ENCODE peak calls at places on chromosome 17, in ten cellular contexts. One of them, this sample, is unnamed.
A peak's percentile ranks its signal among the peaks of the same experiment; 100 is the strongest.

GRCh38 chr17:76735006-76735405 is 2.1 kb downstream of the SRSF2 start:
- DNase-seq in AG04450: no peak
- DNase-seq in RWPE1: no peak
- DNase-seq in gastrocnemius medialis: no peak
- DNase-seq in psoas muscle: no peak
- DNase-seq in glomerular endothelial cell: no peak
- DNase-seq in nephron progenitor cell: no peak
- DNase-seq in GM03348: no peak
- DNase-seq in AG08396: no peak
- DNase-seq in WTC11: no peak
- DNase-seq in this sample: no peak

GRCh38 chr17:45222994-45223540 is 1.4 kb downstream of the FMNL1 start:
- DNase-seq in glomerular endothelial cell: no peak
- DNase-seq in GM03348: no peak
- DNase-seq in RWPE1: no peak
- DNase-seq in WTC11: no peak
- DNase-seq in gastrocnemius medialis: no peak
- DNase-seq in nephron progenitor cell: no peak
- DNase-seq in AG04450: no peak
- DNase-seq in AG08396: peak; percentile 8
- DNase-seq in psoas muscle: no peak
- DNase-seq in this sample: no peak

GRCh38 chr17:43766413-43767052 is 7.9 kb upstream of the SOST start:
- DNase-seq in nephron progenitor cell: peak; percentile 72
- DNase-seq in AG04450: no peak
- DNase-seq in WTC11: peak; percentile 86
- DNase-seq in RWPE1: peak; percentile 56
- DNase-seq in gastrocnemius medialis: no peak
- DNase-seq in GM03348: peak; percentile 67
- DNase-seq in glomerular endothelial cell: no peak
- DNase-seq in AG08396: peak; percentile 67
- DNase-seq in psoas muscle: peak; percentile 64
- DNase-seq in this sample: no peak

GRCh38 chr17:44906010-44906646 is 6.9 kb upstream of the EFTUD2 start:
- DNase-seq in AG04450: peak; percentile 73
- DNase-seq in WTC11: no peak
- DNase-seq in AG08396: peak; percentile 80
- DNase-seq in nephron progenitor cell: no peak
- DNase-seq in glomerular endothelial cell: no peak
- DNase-seq in gastrocnemius medialis: no peak
- DNase-seq in RWPE1: peak; percentile 81
- DNase-seq in GM03348: peak; percentile 89
- DNase-seq in psoas muscle: no peak
- DNase-seq in this sample: no peak

GRCh38 chr17:80034977-80035686 is 540 bp downstream of the TBC1D16 start:
- DNase-seq in AG04450: no peak
- DNase-seq in glomerular endothelial cell: no peak
- DNase-seq in psoas muscle: peak; percentile 46
- DNase-seq in nephron progenitor cell: peak; percentile 49
- DNase-seq in RWPE1: peak; percentile 41
- DNase-seq in AG08396: peak; percentile 58
- DNase-seq in GM03348: peak; percentile 44
- DNase-seq in gastrocnemius medialis: no peak
- DNase-seq in WTC11: peak; percentile 55
- DNase-seq in this sample: no peak

GRCh38 chr17:66753126-66753920 is 81.6 kb upstream of the CACNG5 start:
- DNase-seq in glomerular endothelial cell: no peak
- DNase-seq in RWPE1: no peak
- DNase-seq in psoas muscle: no peak
- DNase-seq in AG08396: no peak
- DNase-seq in AG04450: no peak
- DNase-seq in gastrocnemius medialis: no peak
- DNase-seq in WTC11: no peak
- DNase-seq in nephron progenitor cell: no peak
- DNase-seq in GM03348: no peak
- DNase-seq in this sample: no peak

GRCh38 chr17:74780443-74781238 is 4.5 kb upstream of the NAT9 start:
- DNase-seq in WTC11: peak; percentile 58
- DNase-seq in glomerular endothelial cell: no peak
- DNase-seq in gastrocnemius medialis: no peak
- DNase-seq in GM03348: no peak
- DNase-seq in psoas muscle: no peak
- DNase-seq in RWPE1: peak; percentile 47
- DNase-seq in nephron progenitor cell: no peak
- DNase-seq in AG04450: no peak
- DNase-seq in AG08396: peak; percentile 46
- DNase-seq in this sample: no peak

GRCh38 chr17:8859029-8859803 is 8.3 kb downstream of the PIK3R6 start:
- DNase-seq in WTC11: no peak
- DNase-seq in AG08396: no peak
- DNase-seq in AG04450: no peak
- DNase-seq in nephron progenitor cell: no peak
- DNase-seq in glomerular endothelial cell: no peak
- DNase-seq in GM03348: peak; percentile 37
- DNase-seq in psoas muscle: no peak
- DNase-seq in RWPE1: no peak
- DNase-seq in gastrocnemius medialis: no peak
- DNase-seq in this sample: no peak

GRCh38 chr17:29569245-29569950 is 897 bp downstream of the TP53I13 start:
- DNase-seq in WTC11: peak; percentile 4
- DNase-seq in psoas muscle: no peak
- DNase-seq in nephron progenitor cell: peak; percentile 17
- DNase-seq in gastrocnemius medialis: peak; percentile 12
- DNase-seq in RWPE1: peak; percentile 19
- DNase-seq in AG04450: no peak
- DNase-seq in AG08396: peak; percentile 68
- DNase-seq in glomerular endothelial cell: no peak
- DNase-seq in GM03348: no peak
- DNase-seq in this sample: no peak

GRCh38 chr17:39794249-39794970 is 56.7 kb downstream of the GRB7 start:
- DNase-seq in psoas muscle: no peak
- DNase-seq in GM03348: no peak
- DNase-seq in nephron progenitor cell: no peak
- DNase-seq in AG04450: no peak
- DNase-seq in WTC11: no peak
- DNase-seq in gastrocnemius medialis: no peak
- DNase-seq in glomerular endothelial cell: no peak
- DNase-seq in AG08396: no peak
- DNase-seq in RWPE1: no peak
- DNase-seq in this sample: no peak

GRCh38 chr17:81869221-81870154 is 1.6 kb downstream of the ARHGDIA start:
- DNase-seq in AG08396: peak; percentile 76
- DNase-seq in AG04450: no peak
- DNase-seq in psoas muscle: peak; percentile 57
- DNase-seq in WTC11: peak; percentile 72
- DNase-seq in RWPE1: no peak
- DNase-seq in GM03348: peak; percentile 61
- DNase-seq in glomerular endothelial cell: no peak
- DNase-seq in nephron progenitor cell: peak; percentile 84
- DNase-seq in gastrocnemius medialis: no peak
- DNase-seq in this sample: no peak

GRCh38 chr17:50162466-50163254 is 3.1 kb upstream of the SGCA start:
- DNase-seq in AG08396: no peak
- DNase-seq in psoas muscle: no peak
- DNase-seq in AG04450: no peak
- DNase-seq in glomerular endothelial cell: no peak
- DNase-seq in nephron progenitor cell: no peak
- DNase-seq in gastrocnemius medialis: no peak
- DNase-seq in RWPE1: no peak
- DNase-seq in GM03348: no peak
- DNase-seq in WTC11: no peak
- DNase-seq in this sample: no peak

GRCh38 chr17:69434164-69434579 is 19.7 kb downstream of the MAP2K6 start:
- DNase-seq in glomerular endothelial cell: no peak
- DNase-seq in RWPE1: peak; percentile 31
- DNase-seq in nephron progenitor cell: no peak
- DNase-seq in AG04450: no peak
- DNase-seq in WTC11: no peak
- DNase-seq in GM03348: no peak
- DNase-seq in AG08396: no peak
- DNase-seq in psoas muscle: peak; percentile 23
- DNase-seq in gastrocnemius medialis: peak; percentile 37
- DNase-seq in this sample: peak; percentile 66

GRCh38 chr17:82051776-82052637 is at the start of the genes GPS1 and RFNG:
- DNase-seq in GM03348: peak; percentile 93
- DNase-seq in RWPE1: peak; percentile 68
- DNase-seq in psoas muscle: peak; percentile 83
- DNase-seq in AG08396: peak; percentile 92
- DNase-seq in nephron progenitor cell: peak; percentile 82
- DNase-seq in glomerular endothelial cell: no peak
- DNase-seq in WTC11: peak; percentile 71
- DNase-seq in gastrocnemius medialis: peak; percentile 68
- DNase-seq in AG04450: no peak
- DNase-seq in this sample: no peak

GRCh38 chr17:42414782-42415409 is 8.2 kb downstream of the CAVIN1 start:
- DNase-seq in RWPE1: no peak
- DNase-seq in WTC11: no peak
- DNase-seq in glomerular endothelial cell: no peak
- DNase-seq in gastrocnemius medialis: no peak
- DNase-seq in AG08396: no peak
- DNase-seq in GM03348: no peak
- DNase-seq in AG04450: no peak
- DNase-seq in nephron progenitor cell: no peak
- DNase-seq in psoas muscle: no peak
- DNase-seq in this sample: no peak

GRCh38 chr17:49316889-49317288 is 45.2 kb downstream of the ZNF652 start:
- DNase-seq in nephron progenitor cell: no peak
- DNase-seq in glomerular endothelial cell: no peak
- DNase-seq in gastrocnemius medialis: no peak
- DNase-seq in WTC11: no peak
- DNase-seq in AG04450: no peak
- DNase-seq in RWPE1: no peak
- DNase-seq in psoas muscle: no peak
- DNase-seq in AG08396: no peak
- DNase-seq in GM03348: no peak
- DNase-seq in this sample: no peak

GRCh38 chr17:82918508-82918907 is 78.7 kb upstream of the ZNF750 start:
- DNase-seq in AG04450: no peak
- DNase-seq in AG08396: no peak
- DNase-seq in glomerular endothelial cell: no peak
- DNase-seq in gastrocnemius medialis: no peak
- DNase-seq in RWPE1: no peak
- DNase-seq in nephron progenitor cell: no peak
- DNase-seq in GM03348: no peak
- DNase-seq in WTC11: no peak
- DNase-seq in psoas muscle: no peak
- DNase-seq in this sample: no peak

GRCh38 chr17:11882716-11883115 is 114.6 kb downstream of the ZNF18 start:
- DNase-seq in AG08396: no peak
- DNase-seq in nephron progenitor cell: no peak
- DNase-seq in AG04450: no peak
- DNase-seq in RWPE1: no peak
- DNase-seq in WTC11: no peak
- DNase-seq in glomerular endothelial cell: no peak
- DNase-seq in gastrocnemius medialis: no peak
- DNase-seq in psoas muscle: no peak
- DNase-seq in GM03348: no peak
- DNase-seq in this sample: no peak

GRCh38 chr17:61400058-61400785 is 579 bp downstream of the TBX2 start:
- DNase-seq in gastrocnemius medialis: no peak
- DNase-seq in AG04450: no peak
- DNase-seq in GM03348: peak; percentile 83
- DNase-seq in nephron progenitor cell: no peak
- DNase-seq in WTC11: peak; percentile 39
- DNase-seq in glomerular endothelial cell: no peak
- DNase-seq in RWPE1: peak; percentile 39
- DNase-seq in AG08396: peak; percentile 71
- DNase-seq in psoas muscle: no peak
- DNase-seq in this sample: no peak

GRCh38 chr17:73415782-73416181 is 104.0 kb upstream of the CDC42EP4 start:
- DNase-seq in RWPE1: no peak
- DNase-seq in WTC11: no peak
- DNase-seq in GM03348: no peak
- DNase-seq in AG08396: no peak
- DNase-seq in nephron progenitor cell: no peak
- DNase-seq in AG04450: no peak
- DNase-seq in psoas muscle: no peak
- DNase-seq in glomerular endothelial cell: no peak
- DNase-seq in gastrocnemius medialis: no peak
- DNase-seq in this sample: no peak

GRCh38 chr17:76570877-76571471 is 14.7 kb downstream of the ST6GALNAC2 start:
- DNase-seq in gastrocnemius medialis: no peak
- DNase-seq in glomerular endothelial cell: no peak
- DNase-seq in RWPE1: no peak
- DNase-seq in AG04450: no peak
- DNase-seq in WTC11: no peak
- DNase-seq in nephron progenitor cell: no peak
- DNase-seq in psoas muscle: no peak
- DNase-seq in GM03348: no peak
- DNase-seq in AG08396: no peak
- DNase-seq in this sample: no peak

GRCh38 chr17:44502598-44503079 is 567 bp downstream of the GPATCH8 start:
- DNase-seq in gastrocnemius medialis: no peak
- DNase-seq in AG04450: no peak
- DNase-seq in RWPE1: peak; percentile 24
- DNase-seq in AG08396: peak; percentile 27
- DNase-seq in nephron progenitor cell: no peak
- DNase-seq in WTC11: no peak
- DNase-seq in glomerular endothelial cell: no peak
- DNase-seq in GM03348: no peak
- DNase-seq in psoas muscle: no peak
- DNase-seq in this sample: no peak

GRCh38 chr17:40283662-40284061 is 4.0 kb upstream of the CDC6 start:
- DNase-seq in AG04450: peak; percentile 75
- DNase-seq in RWPE1: peak; percentile 94
- DNase-seq in nephron progenitor cell: no peak
- DNase-seq in glomerular endothelial cell: no peak
- DNase-seq in WTC11: no peak
- DNase-seq in AG08396: peak; percentile 77
- DNase-seq in GM03348: peak; percentile 81
- DNase-seq in gastrocnemius medialis: no peak
- DNase-seq in psoas muscle: no peak
- DNase-seq in this sample: peak; percentile 91

GRCh38 chr17:35390663-35391062 is 17.2 kb upstream of the SLFN11 start:
- DNase-seq in psoas muscle: no peak
- DNase-seq in nephron progenitor cell: no peak
- DNase-seq in AG08396: no peak
- DNase-seq in WTC11: no peak
- DNase-seq in gastrocnemius medialis: no peak
- DNase-seq in GM03348: no peak
- DNase-seq in RWPE1: no peak
- DNase-seq in glomerular endothelial cell: no peak
- DNase-seq in AG04450: no peak
- DNase-seq in this sample: no peak

GRCh38 chr17:42078396-42079042 is 19.8 kb downstream of the ZNF385C start:
- DNase-seq in RWPE1: no peak
- DNase-seq in nephron progenitor cell: no peak
- DNase-seq in glomerular endothelial cell: no peak
- DNase-seq in GM03348: no peak
- DNase-seq in psoas muscle: no peak
- DNase-seq in gastrocnemius medialis: no peak
- DNase-seq in AG08396: no peak
- DNase-seq in AG04450: no peak
- DNase-seq in WTC11: no peak
- DNase-seq in this sample: no peak

GRCh38 chr17:5418858-5419355 is 555 bp downstream of the NUP88 start:
- DNase-seq in WTC11: no peak
- DNase-seq in nephron progenitor cell: no peak
- DNase-seq in GM03348: peak; percentile 18
- DNase-seq in psoas muscle: no peak
- DNase-seq in RWPE1: no peak
- DNase-seq in AG08396: no peak
- DNase-seq in AG04450: no peak
- DNase-seq in gastrocnemius medialis: peak; percentile 54
- DNase-seq in glomerular endothelial cell: peak; percentile 36
- DNase-seq in this sample: peak; percentile 78

GRCh38 chr17:44587339-44587738 is 30.1 kb downstream of the FZD2 start:
- DNase-seq in AG08396: peak; percentile 88
- DNase-seq in GM03348: peak; percentile 95
- DNase-seq in glomerular endothelial cell: peak; percentile 52
- DNase-seq in AG04450: peak; percentile 49
- DNase-seq in nephron progenitor cell: no peak
- DNase-seq in RWPE1: peak; percentile 91
- DNase-seq in psoas muscle: peak; percentile 17
- DNase-seq in gastrocnemius medialis: no peak
- DNase-seq in WTC11: no peak
- DNase-seq in this sample: peak; percentile 56

GRCh38 chr17:39617446-39618251 is 9.1 kb upstream of the PPP1R1B start:
- DNase-seq in nephron progenitor cell: peak; percentile 58
- DNase-seq in psoas muscle: peak; percentile 62
- DNase-seq in GM03348: peak; percentile 89
- DNase-seq in RWPE1: peak; percentile 82
- DNase-seq in AG04450: no peak
- DNase-seq in gastrocnemius medialis: peak; percentile 43
- DNase-seq in AG08396: peak; percentile 87
- DNase-seq in glomerular endothelial cell: no peak
- DNase-seq in WTC11: no peak
- DNase-seq in this sample: no peak